ENCODE peak calls at places on chromosomes 7 and 10, in six cellular contexts. Q, H, W, X, R and A are unnamed samples.

GRCh38 chr10:113264333-113265131 is 288.3 kb upstream of the HABP2 start:
- DNase-seq in X (no peak), W (no peak), Q (no peak), R (no peak), H (no peak), A (no peak)

GRCh38 chr7:151798851-151799428 is 78.0 kb downstream of the PRKAG2 start:
- DNase-seq in R (no peak), W (no peak), Q (no peak), X (no peak), H (no peak), A (no peak)

GRCh38 chr7:112162161-112163020 is 43.8 kb downstream of the DOCK4 start:
- DNase-seq in R (peak; percentile 43), Q (peak; percentile 86), W (no peak), X (no peak), H (peak; percentile 87), A (peak; percentile 34)

GRCh38 chr7:78134256-78134655 is 335.7 kb downstream of the PHTF2 start:
- DNase-seq in R (peak; percentile 82), H (peak; percentile 23), W (no peak), X (no peak), Q (peak; percentile 26), A (peak; percentile 50)

GRCh38 chr7:80134105-80134535 is 511 bp upstream of the GNAI1 start:
- DNase-seq in H (no peak), W (no peak), R (no peak), Q (no peak), X (no peak), A (no peak)

GRCh38 chr10:122997864-122998263 is 10.7 kb downstream of the IKZF5 start:
- DNase-seq in W (no peak), Q (no peak), H (no peak), R (no peak), X (no peak), A (no peak)

GRCh38 chr10:33036670-33037069 is 78.6 kb upstream of the ITGB1 start:
- DNase-seq in R (no peak), H (no peak), X (no peak), Q (no peak), W (no peak), A (no peak)

GRCh38 chr10:30902621-30903396 is 128.9 kb downstream of the ZNF438 start:
- DNase-seq in Q (no peak), W (no peak), H (no peak), R (no peak), X (peak; percentile 69), A (no peak)

GRCh38 chr7:44454348-44454747 is 36.1 kb downstream of the NUDCD3 start:
- DNase-seq in H (no peak), R (no peak), X (no peak), W (no peak), Q (no peak), A (no peak)

GRCh38 chr7:32937344-32938174 is 19.7 kb upstream of the FKBP9 start:
- DNase-seq in W (no peak), X (no peak), R (peak; percentile 46), Q (peak; percentile 48), H (no peak), A (peak; percentile 65)

GRCh38 chr10:21516270-21517131 is 9.0 kb downstream of the SKIDA1 start:
- DNase-seq in W (peak; percentile 54), X (peak; percentile 75), Q (peak; percentile 54), H (no peak), R (peak; percentile 39), A (peak; percentile 75)

GRCh38 chr10:75399461-75400162 is 2.0 kb downstream of the ZNF503 start:
- DNase-seq in Q (peak; percentile 49), X (peak; percentile 91), W (peak; percentile 55), R (peak; percentile 58), H (no peak), A (peak; percentile 71)

GRCh38 chr10:38094923-38095574 is 912 bp downstream of the ZNF37A start:
- DNase-seq in X (no peak), H (no peak), R (no peak), Q (no peak), W (no peak), A (no peak)

GRCh38 chr10:23171232-23171876 is 20.8 kb upstream of the PTF1A start:
- DNase-seq in X (no peak), Q (no peak), R (peak; percentile 14), H (no peak), W (no peak), A (peak; percentile 37)

GRCh38 chr7:49638166-49638565 is 135.3 kb upstream of the VWC2 start:
- DNase-seq in R (peak; percentile 27), H (no peak), W (no peak), Q (no peak), X (no peak), A (no peak)

GRCh38 chr10:43203491-43204393 is 63.1 kb downstream of the RASGEF1A start:
- DNase-seq in X (peak; percentile 63), R (peak; percentile 48), H (no peak), W (peak; percentile 37), Q (peak; percentile 73), A (no peak)

GRCh38 chr7:28921822-28922221 is 36.3 kb downstream of the TRIL start:
- DNase-seq in X (no peak), W (no peak), H (peak; percentile 44), Q (peak; percentile 87), R (peak; percentile 93), A (peak; percentile 66)

GRCh38 chr7:24419070-24419469 is 135.1 kb downstream of the NPY start:
- DNase-seq in W (no peak), Q (no peak), H (no peak), X (no peak), R (peak; percentile 55), A (no peak)

GRCh38 chr10:84263716-84264115 is 18.9 kb downstream of the RGR start:
- DNase-seq in X (no peak), H (no peak), Q (no peak), W (no peak), R (no peak), A (no peak)

GRCh38 chr10:128000660-128001059 is 93.8 kb downstream of the PTPRE start:
- DNase-seq in Q (no peak), H (no peak), R (no peak), W (no peak), X (no peak), A (peak; percentile 25)

GRCh38 chr10:103804866-103805265 is 50.5 kb downstream of the SH3PXD2A start:
- DNase-seq in W (no peak), Q (no peak), R (no peak), H (peak; percentile 27), X (no peak), A (no peak)

GRCh38 chr10:35236739-35237138 is 99.6 kb upstream of the CCNY start:
- DNase-seq in H (no peak), X (no peak), W (no peak), Q (no peak), R (peak; percentile 11), A (peak; percentile 19)

GRCh38 chr10:58706836-58707235 is 194.2 kb downstream of the BICC1 start:
- DNase-seq in Q (no peak), X (no peak), W (no peak), R (no peak), H (no peak), A (no peak)

GRCh38 chr10:104622598-104623209 is 18.4 kb upstream of the SORCS3 start:
- DNase-seq in W (no peak), H (no peak), Q (peak; percentile 5), R (peak; percentile 20), X (no peak), A (no peak)

GRCh38 chr7:135980665-135981180 is 3.6 kb upstream of the MTPN start:
- DNase-seq in H (no peak), X (no peak), W (peak; percentile 34), R (peak; percentile 19), Q (no peak), A (peak; percentile 50)

GRCh38 chr10:113704637-113705343 is 25.1 kb downstream of the CASP7 start:
- DNase-seq in W (no peak), X (no peak), Q (peak; percentile 13), R (peak; percentile 64), H (no peak), A (peak; percentile 62)

GRCh38 chr10:133327651-133328357 is 8.9 kb downstream of the CALY start:
- DNase-seq in X (no peak), W (no peak), R (no peak), Q (no peak), H (no peak), A (no peak)

GRCh38 chr7:71925663-71926062 is 486.5 kb downstream of the CALN1 start:
- DNase-seq in X (no peak), Q (no peak), H (peak; percentile 28), W (no peak), R (peak; percentile 71), A (no peak)

GRCh38 chr7:51318886-51319579 is 2.4 kb upstream of the COBL start:
- DNase-seq in H (no peak), R (no peak), X (no peak), Q (no peak), W (no peak), A (no peak)

GRCh38 chr10:102641880-102642552 is 2.3 kb upstream of the TRIM8 start:
- DNase-seq in W (peak; percentile 97), H (peak; percentile 91), Q (peak; percentile 96), R (peak; percentile 94), X (peak; percentile 99), A (peak; percentile 98)

GRCh38 chr7:123468303-123468702 is 66.1 kb downstream of the IQUB start:
- DNase-seq in W (no peak), Q (no peak), X (no peak), R (no peak), H (no peak), A (no peak)

GRCh38 chr7:20797174-20798080 is 10.7 kb upstream of the SP8 start:
- DNase-seq in H (no peak), X (no peak), R (peak; percentile 69), Q (peak; percentile 86), W (no peak), A (no peak)

GRCh38 chr7:112257073-112257472 is 50.6 kb downstream of the ZNF277 start:
- DNase-seq in H (no peak), Q (no peak), R (no peak), X (no peak), W (no peak), A (no peak)

GRCh38 chr7:88306590-88307048 is at the start of gene STEAP4:
- DNase-seq in R (no peak), X (peak; percentile 85), W (no peak), Q (no peak), H (peak; percentile 49), A (peak; percentile 72)

GRCh38 chr10:88168171-88169036 is 305.0 kb downstream of the PTEN start:
- DNase-seq in H (no peak), Q (no peak), R (no peak), X (no peak), W (no peak), A (no peak)

GRCh38 chr10:103547391-103547946 is 54.0 kb downstream of the NEURL1 start:
- DNase-seq in W (no peak), X (peak; percentile 52), Q (no peak), H (no peak), R (no peak), A (no peak)

GRCh38 chr10:3935933-3936359 is 150.9 kb upstream of the KLF6 start:
- DNase-seq in X (no peak), H (no peak), R (no peak), W (no peak), Q (peak; percentile 52), A (peak; percentile 36)

GRCh38 chr7:25735674-25736242 is 416.2 kb upstream of the NFE2L3 start:
- DNase-seq in X (no peak), Q (no peak), R (no peak), H (no peak), W (no peak), A (no peak)

GRCh38 chr10:96690755-96691730 is 29.3 kb downstream of the PIK3AP1 start:
- DNase-seq in Q (no peak), X (no peak), H (peak; percentile 3), R (no peak), W (no peak), A (no peak)